ENCODE peak calls at places on chromosomes 7 and 10, in six cellular contexts. One of them, this sample, is unnamed. For H3K9me3, the result is how much of the 10 kb centered on the place peaks cover.

GRCh38 chr7:114943953-114944741 is 22.3 kb downstream of the MDFIC start:
- DNase-seq in GM12878: no peak
- DNase-seq in spleen: no peak
- DNase-seq in stomach: no peak
- DNase-seq in HepG2: no peak
- DNase-seq in upper lobe of left lung: no peak
- DNase-seq in this sample: no peak

GRCh38 chr7:101536232-101536631 is 92.9 kb downstream of the MYL10 start:
- DNase-seq in GM12878: no peak
- DNase-seq in spleen: no peak
- DNase-seq in stomach: peak
- DNase-seq in HepG2: peak
- DNase-seq in upper lobe of left lung: peak
- DNase-seq in this sample: no peak

GRCh38 chr7:43737467-43738127 is 8.3 kb upstream of the COA1 start:
- DNase-seq in GM12878: no peak
- DNase-seq in spleen: no peak
- DNase-seq in stomach: no peak
- DNase-seq in HepG2: no peak
- DNase-seq in upper lobe of left lung: no peak
- DNase-seq in this sample: no peak

GRCh38 chr10:112899396-112900065 is 50.5 kb upstream of the TCF7L2 start:
- DNase-seq in GM12878: no peak
- DNase-seq in spleen: no peak
- DNase-seq in stomach: no peak
- DNase-seq in HepG2: peak
- DNase-seq in upper lobe of left lung: no peak
- DNase-seq in this sample: no peak

GRCh38 chr10:43250925-43251663 is 15.8 kb downstream of the RASGEF1A start:
- DNase-seq in GM12878: no peak
- DNase-seq in spleen: peak
- DNase-seq in stomach: peak
- DNase-seq in HepG2: no peak
- DNase-seq in upper lobe of left lung: peak
- DNase-seq in this sample: peak

GRCh38 chr7:16428672-16429071 is 7.3 kb upstream of the CRPPA start:
- DNase-seq in GM12878: no peak
- DNase-seq in spleen: no peak
- DNase-seq in stomach: peak
- DNase-seq in HepG2: no peak
- DNase-seq in upper lobe of left lung: no peak
- DNase-seq in this sample: no peak

GRCh38 chr10:85548038-85548437 is 818.6 kb downstream of the GRID1 start:
- DNase-seq in GM12878: peak
- DNase-seq in spleen: no peak
- DNase-seq in stomach: no peak
- DNase-seq in HepG2: peak
- DNase-seq in upper lobe of left lung: peak
- DNase-seq in this sample: no peak

GRCh38 chr10:122252805-122253204 is 18.3 kb upstream of the BTBD16 start:
- DNase-seq in GM12878: no peak
- DNase-seq in spleen: peak
- DNase-seq in stomach: no peak
- DNase-seq in HepG2: no peak
- DNase-seq in upper lobe of left lung: no peak
- DNase-seq in this sample: peak

GRCh38 chr7:67854236-67854635 is 857.6 kb downstream of the TYW1 start:
- DNase-seq in GM12878: no peak
- DNase-seq in spleen: no peak
- DNase-seq in stomach: no peak
- DNase-seq in HepG2: no peak
- DNase-seq in upper lobe of left lung: no peak
- DNase-seq in this sample: no peak

GRCh38 chr7:27424749-27425148 is 182.1 kb downstream of the EVX1 start:
- DNase-seq in GM12878: no peak
- DNase-seq in spleen: no peak
- DNase-seq in stomach: no peak
- DNase-seq in HepG2: no peak
- DNase-seq in upper lobe of left lung: no peak
- DNase-seq in this sample: no peak

GRCh38 chr7:43761919-43762318 is 3.4 kb downstream of the BLVRA start:
- DNase-seq in GM12878: no peak
- DNase-seq in spleen: no peak
- DNase-seq in stomach: no peak
- DNase-seq in HepG2: no peak
- DNase-seq in upper lobe of left lung: peak
- DNase-seq in this sample: no peak

GRCh38 chr7:36100293-36100692 is 52.8 kb upstream of the EEPD1 start:
- DNase-seq in GM12878: no peak
- DNase-seq in spleen: no peak
- DNase-seq in stomach: no peak
- DNase-seq in HepG2: no peak
- DNase-seq in upper lobe of left lung: no peak
- DNase-seq in this sample: no peak

GRCh38 chr7:130881091-130881798 is 147.2 kb upstream of the KLF14 start:
- DNase-seq in GM12878: no peak
- DNase-seq in spleen: no peak
- DNase-seq in stomach: no peak
- DNase-seq in HepG2: no peak
- DNase-seq in upper lobe of left lung: no peak
- DNase-seq in this sample: no peak

GRCh38 chr7:130883928-130884327 is 149.9 kb upstream of the KLF14 start:
- DNase-seq in GM12878: no peak
- DNase-seq in spleen: no peak
- DNase-seq in stomach: no peak
- DNase-seq in HepG2: no peak
- DNase-seq in upper lobe of left lung: no peak
- DNase-seq in this sample: no peak

GRCh38 chr7:130880668-130881067 is 146.7 kb upstream of the KLF14 start:
- DNase-seq in GM12878: no peak
- DNase-seq in spleen: no peak
- DNase-seq in stomach: no peak
- DNase-seq in HepG2: no peak
- DNase-seq in upper lobe of left lung: peak
- DNase-seq in this sample: no peak

GRCh38 chr7:130882396-130882795 is 148.4 kb upstream of the KLF14 start:
- DNase-seq in GM12878: no peak
- DNase-seq in spleen: no peak
- DNase-seq in stomach: no peak
- DNase-seq in HepG2: no peak
- DNase-seq in upper lobe of left lung: no peak
- DNase-seq in this sample: no peak

DNA sequence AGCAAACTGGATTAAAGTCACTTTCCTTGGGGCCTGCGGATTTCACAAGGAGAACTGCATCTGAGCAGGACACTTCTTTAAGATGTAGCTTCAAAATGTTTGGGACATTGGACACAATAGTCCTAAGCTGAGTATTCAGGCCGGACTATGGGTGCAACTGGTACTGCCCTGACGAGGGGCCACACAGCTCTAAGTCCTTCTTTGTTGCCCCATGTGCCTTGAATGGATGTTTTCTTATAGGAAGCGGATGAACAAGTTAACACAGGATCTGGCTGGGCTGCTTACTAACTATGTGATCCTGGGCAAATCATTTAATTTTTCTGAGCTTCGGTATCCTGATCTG is 147.8 kb upstream of the KLF14 start:
- DNase-seq in GM12878: no peak
- DNase-seq in spleen: no peak
- DNase-seq in stomach: no peak
- DNase-seq in HepG2: no peak
- DNase-seq in upper lobe of left lung: no peak
- DNase-seq in this sample: no peak
- TF ChIP-seq POLR2AphosphoS5 in GM12878: no peak
- TF ChIP-seq POLR2AphosphoS5 in spleen: no peak
- TF ChIP-seq POLR2AphosphoS5 in stomach: no peak
- TF ChIP-seq POLR2AphosphoS5 in HepG2: no peak
- TF ChIP-seq POLR2AphosphoS5 in upper lobe of left lung: no peak
- TF ChIP-seq POLR2AphosphoS5 in this sample: no peak

GRCh38 chr10:130558778-130559177 is 422.6 kb downstream of the GLRX3 start:
- DNase-seq in GM12878: no peak
- DNase-seq in spleen: no peak
- DNase-seq in stomach: no peak
- DNase-seq in HepG2: no peak
- DNase-seq in upper lobe of left lung: no peak
- DNase-seq in this sample: no peak
- H3K9me3 ChIP-seq in GM12878: under half
- H3K9me3 ChIP-seq in spleen: under half
- H3K9me3 ChIP-seq in stomach: under half
- H3K9me3 ChIP-seq in HepG2: under half
- H3K9me3 ChIP-seq in upper lobe of left lung: under half
- H3K9me3 ChIP-seq in this sample: under half

DNA sequence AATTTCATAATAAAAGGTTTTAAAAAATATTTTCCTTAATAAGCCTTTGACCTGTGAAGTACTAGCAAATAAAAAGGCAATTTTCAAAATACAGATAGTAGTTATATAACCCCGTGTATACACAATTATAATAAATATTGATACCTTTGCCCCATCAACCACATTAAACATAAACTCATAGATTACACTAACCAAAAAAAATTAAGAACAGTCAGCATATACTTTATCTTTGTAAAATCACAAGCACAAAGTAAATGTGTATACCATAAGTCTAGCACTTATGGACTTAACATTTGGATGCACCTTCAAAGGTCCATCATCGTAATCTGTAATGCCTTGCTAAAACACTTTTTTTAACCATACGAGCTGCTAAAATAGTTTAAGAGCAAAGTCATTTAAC is 123.4 kb downstream of the SNX13 start:
- DNase-seq in GM12878: no peak
- DNase-seq in spleen: no peak
- DNase-seq in stomach: no peak
- DNase-seq in HepG2: no peak
- DNase-seq in upper lobe of left lung: no peak
- DNase-seq in this sample: no peak
- H3K27ac ChIP-seq in GM12878: no peak
- H3K27ac ChIP-seq in spleen: no peak
- H3K27ac ChIP-seq in stomach: no peak
- H3K27ac ChIP-seq in HepG2: no peak
- H3K27ac ChIP-seq in upper lobe of left lung: no peak
- H3K27ac ChIP-seq in this sample: no peak

GRCh38 chr7:81233208-81233940 is 314.5 kb upstream of the SEMA3C start:
- DNase-seq in GM12878: no peak
- DNase-seq in spleen: peak
- DNase-seq in stomach: no peak
- DNase-seq in HepG2: no peak
- DNase-seq in upper lobe of left lung: no peak
- DNase-seq in this sample: no peak
- TF ChIP-seq POLR2AphosphoS5 in GM12878: no peak
- TF ChIP-seq POLR2AphosphoS5 in spleen: no peak
- TF ChIP-seq POLR2AphosphoS5 in stomach: no peak
- TF ChIP-seq POLR2AphosphoS5 in HepG2: no peak
- TF ChIP-seq POLR2AphosphoS5 in upper lobe of left lung: no peak
- TF ChIP-seq POLR2AphosphoS5 in this sample: no peak

GRCh38 chr10:92562424-92562823 is 11.5 kb downstream of the IDE start:
- DNase-seq in GM12878: no peak
- DNase-seq in spleen: no peak
- DNase-seq in stomach: no peak
- DNase-seq in HepG2: no peak
- DNase-seq in upper lobe of left lung: no peak
- DNase-seq in this sample: no peak

GRCh38 chr10:92553959-92554358 is 19.9 kb downstream of the IDE start:
- DNase-seq in GM12878: no peak
- DNase-seq in spleen: no peak
- DNase-seq in stomach: no peak
- DNase-seq in HepG2: no peak
- DNase-seq in upper lobe of left lung: no peak
- DNase-seq in this sample: no peak

GRCh38 chr10:92559051-92559450 is 14.8 kb downstream of the IDE start:
- DNase-seq in GM12878: no peak
- DNase-seq in spleen: no peak
- DNase-seq in stomach: no peak
- DNase-seq in HepG2: no peak
- DNase-seq in upper lobe of left lung: no peak
- DNase-seq in this sample: no peak
- H3K9me3 ChIP-seq in GM12878: under half
- H3K9me3 ChIP-seq in spleen: under half
- H3K9me3 ChIP-seq in stomach: under half
- H3K9me3 ChIP-seq in HepG2: under half
- H3K9me3 ChIP-seq in upper lobe of left lung: under half
- H3K9me3 ChIP-seq in this sample: under half